ENCODE peak calls at places on chromosomes 6 and 20, in five cellular contexts. One of them, this sample, is unnamed.

GRCh38 chr6:107116328-107116892 is 1.1 kb upstream of the BEND3 start:
- DNase-seq in lung: peak
- DNase-seq in mesendoderm: peak
- DNase-seq in iris pigment epithelial cell: peak
- DNase-seq in neural crest cell: peak
- DNase-seq in this sample: no peak

GRCh38 chr6:14578994-14579393 is 461.4 kb downstream of the CD83 start:
- DNase-seq in lung: no peak
- DNase-seq in mesendoderm: no peak
- DNase-seq in iris pigment epithelial cell: no peak
- DNase-seq in neural crest cell: no peak
- DNase-seq in this sample: no peak

GRCh38 chr20:1505871-1506270 is 14.7 kb upstream of the SIRPB2 start:
- DNase-seq in lung: no peak
- DNase-seq in mesendoderm: no peak
- DNase-seq in iris pigment epithelial cell: peak
- DNase-seq in neural crest cell: no peak
- DNase-seq in this sample: peak

GRCh38 chr20:57330998-57331397 is 1.4 kb downstream of the SPO11 start:
- DNase-seq in lung: no peak
- DNase-seq in mesendoderm: no peak
- DNase-seq in iris pigment epithelial cell: no peak
- DNase-seq in neural crest cell: no peak
- DNase-seq in this sample: no peak

GRCh38 chr20:46784450-46785127 is 75.1 kb downstream of the SLC2A10 start:
- DNase-seq in lung: no peak
- DNase-seq in mesendoderm: no peak
- DNase-seq in iris pigment epithelial cell: peak
- DNase-seq in neural crest cell: no peak
- DNase-seq in this sample: peak

GRCh38 chr20:35226775-35227681 is 538 bp downstream of the MMP24 start:
- DNase-seq in lung: peak
- DNase-seq in mesendoderm: peak
- DNase-seq in iris pigment epithelial cell: peak
- DNase-seq in neural crest cell: peak
- DNase-seq in this sample: no peak

GRCh38 chr6:111864138-111865048 is 8.9 kb downstream of the FYN start:
- DNase-seq in lung: no peak
- DNase-seq in mesendoderm: no peak
- DNase-seq in iris pigment epithelial cell: no peak
- DNase-seq in neural crest cell: no peak
- DNase-seq in this sample: no peak

GRCh38 chr20:43925215-43925614 is 10.6 kb downstream of the TOX2 start:
- DNase-seq in lung: no peak
- DNase-seq in mesendoderm: no peak
- DNase-seq in iris pigment epithelial cell: no peak
- DNase-seq in neural crest cell: no peak
- DNase-seq in this sample: no peak

GRCh38 chr20:50415516-50416268 is 94.5 kb upstream of the PTPN1 start:
- DNase-seq in lung: peak
- DNase-seq in mesendoderm: no peak
- DNase-seq in iris pigment epithelial cell: peak
- DNase-seq in neural crest cell: no peak
- DNase-seq in this sample: peak

GRCh38 chr6:106608080-106608668 is 21.1 kb downstream of the RTN4IP1 start:
- DNase-seq in lung: no peak
- DNase-seq in mesendoderm: peak
- DNase-seq in iris pigment epithelial cell: peak
- DNase-seq in neural crest cell: peak
- DNase-seq in this sample: peak

This sample was measured in HFFc6.